ENCODE peak calls at places on chromosomes 11 and 22, in eight cellular contexts. M is memory B cell; G is astrocyte of the cerebellum; N is MCF 10A; P is activated effector memory CD4-positive, alpha-beta T cell treated with anti-CD3 and anti-CD28 coated beads, Interleukin-2, amount 50 U/mL, for 16 hours; I is NCI-H2081; U is stimulated activated effector memory CD8-positive, alpha-beta T cell treated with anti-CD3 and anti-CD28 coated beads, Interleukin-12 subunit alpha, Interleukin-12 subunit beta, amount 100 ng/mL, for 72 hours; Z is GM12891. B is an unnamed sample.

GRCh38 chr22:26857169-26857568 is 199.8 kb downstream of the MIAT start:
- DNase-seq in M (no peak), G (no peak), N (no peak), P (no peak), I (no peak), U (no peak), Z (no peak), B (no peak)

GRCh38 chr22:46712288-46712687 is 25.8 kb downstream of the CERK start:
- DNase-seq in M (no peak), G (no peak), N (no peak), P (no peak), I (no peak), U (no peak), Z (no peak), B (no peak)

GRCh38 chr11:96942855-96943254 is 553.0 kb downstream of the JRKL start:
- DNase-seq in M (no peak), G (no peak), N (no peak), P (no peak), I (no peak), U (no peak), Z (no peak), B (no peak)

GRCh38 chr11:65428578-65429068 is 6.0 kb downstream of the NEAT1 start:
- DNase-seq in M (no peak), G (no peak), N (no peak), P (peak), I (no peak), U (no peak), Z (no peak), B (no peak)

GRCh38 chr11:36195496-36196346 is 93.5 kb downstream of the COMMD9 start:
- DNase-seq in M (no peak), G (no peak), N (no peak), P (no peak), I (no peak), U (no peak), Z (no peak), B (no peak)

GRCh38 chr11:126862664-126863247 is 137.8 kb downstream of the KIRREL3 start:
- DNase-seq in M (no peak), G (no peak), N (no peak), P (no peak), I (peak), U (no peak), Z (no peak), B (no peak)

GRCh38 chr22:31250740-31251330 is 38.7 kb downstream of the LIMK2 start:
- DNase-seq in M (no peak), G (no peak), N (peak), P (no peak), I (no peak), U (no peak), Z (no peak), B (no peak)

GRCh38 chr11:123841189-123841588 is 35.0 kb upstream of the OR6M1 start:
- DNase-seq in M (no peak), G (no peak), N (no peak), P (no peak), I (no peak), U (no peak), Z (no peak), B (no peak)

GRCh38 chr11:111417766-111418435 is 38.8 kb upstream of the POU2AF1 start:
- DNase-seq in M (peak), G (peak), N (no peak), P (no peak), I (no peak), U (no peak), Z (no peak), B (peak)

GRCh38 chr22:38881464-38881871 is 9.5 kb upstream of the CBX6 start:
- DNase-seq in M (no peak), G (peak), N (peak), P (peak), I (no peak), U (no peak), Z (no peak), B (no peak)

GRCh38 chr11:13993096-13993760 is 30.7 kb downstream of the SPON1 start:
- DNase-seq in M (no peak), G (no peak), N (no peak), P (no peak), I (no peak), U (no peak), Z (no peak), B (no peak)

GRCh38 chr11:70826541-70826943 is 425.8 kb downstream of the SHANK2 start:
- DNase-seq in M (no peak), G (no peak), N (no peak), P (no peak), I (peak), U (no peak), Z (no peak), B (no peak)

GRCh38 chr11:92111291-92111690 is 113.3 kb upstream of the FAT3 start:
- DNase-seq in M (no peak), G (no peak), N (peak), P (no peak), I (no peak), U (no peak), Z (no peak), B (no peak)

GRCh38 chr11:111162306-111162705 is 83.2 kb upstream of the POU2AF2 start:
- DNase-seq in M (no peak), G (peak), N (peak), P (no peak), I (no peak), U (no peak), Z (no peak), B (no peak)

GRCh38 chr22:30301995-30302809 is 12.9 kb upstream of the CASTOR1 start:
- DNase-seq in M (no peak), G (peak), N (peak), P (no peak), I (no peak), U (no peak), Z (no peak), B (no peak)

GRCh38 chr22:22720724-22721261 is 76.4 kb downstream of the GGTLC2 start:
- DNase-seq in M (peak), G (no peak), N (peak), P (no peak), I (no peak), U (no peak), Z (no peak), B (peak)

GRCh38 chr22:44639891-44640617 is 62.0 kb upstream of the PRR5 start:
- DNase-seq in M (no peak), G (no peak), N (no peak), P (no peak), I (no peak), U (no peak), Z (no peak), B (no peak)

GRCh38 chr11:1087961-1088926 is 13.6 kb downstream of the MUC2 start:
- DNase-seq in M (no peak), G (no peak), N (no peak), P (no peak), I (no peak), U (no peak), Z (no peak), B (no peak)

GRCh38 chr22:32745251-32745995 is 56.1 kb upstream of the TIMP3 start:
- DNase-seq in M (no peak), G (no peak), N (peak), P (no peak), I (no peak), U (no peak), Z (no peak), B (no peak)

B was measured in stimulated activated naive B cell treated with anti-CD40 and anti-IgM and Interleukin-4, amounts not matched to agents 10 μg/mL and 1 μg/mL and 100 μg/mL, for 72 hours.